ENCODE peak calls at places on chromosomes 4 and X, in ten cellular contexts. One of them, this sample, is unnamed.

GRCh38 chr4:12116009-12116542 is 687.4 kb upstream of the HS3ST1 start:
- DNase-seq in tibial nerve: no peak
- DNase-seq in suprapubic skin: no peak
- DNase-seq in transverse colon: no peak
- DNase-seq in A549: no peak
- DNase-seq in stomach: no peak
- DNase-seq in ovary: no peak
- DNase-seq in H1: no peak
- DNase-seq in sigmoid colon: no peak
- DNase-seq in K562: no peak
- DNase-seq in this sample: no peak

GRCh38 chrX:68083510-68083909 is 349.8 kb downstream of the OPHN1 start:
- DNase-seq in H1: no peak
- DNase-seq in suprapubic skin: no peak
- DNase-seq in ovary: no peak
- DNase-seq in A549: no peak
- DNase-seq in K562: no peak
- DNase-seq in tibial nerve: no peak
- DNase-seq in sigmoid colon: no peak
- DNase-seq in stomach: no peak
- DNase-seq in transverse colon: no peak
- DNase-seq in this sample: no peak

GRCh38 chr4:134024251-134024650 is 177.3 kb downstream of the PABPC4L start:
- DNase-seq in ovary: no peak
- DNase-seq in tibial nerve: no peak
- DNase-seq in K562: no peak
- DNase-seq in transverse colon: no peak
- DNase-seq in H1: no peak
- DNase-seq in suprapubic skin: no peak
- DNase-seq in A549: peak
- DNase-seq in sigmoid colon: no peak
- DNase-seq in stomach: no peak
- DNase-seq in this sample: no peak

GRCh38 chr4:41106081-41106480 is 108.3 kb downstream of the APBB2 start:
- DNase-seq in tibial nerve: no peak
- DNase-seq in sigmoid colon: no peak
- DNase-seq in A549: no peak
- DNase-seq in H1: no peak
- DNase-seq in ovary: no peak
- DNase-seq in suprapubic skin: no peak
- DNase-seq in transverse colon: no peak
- DNase-seq in K562: no peak
- DNase-seq in stomach: no peak
- DNase-seq in this sample: no peak

GRCh38 chr4:5125326-5125725 is 74.0 kb downstream of the STK32B start:
- DNase-seq in stomach: no peak
- DNase-seq in sigmoid colon: no peak
- DNase-seq in tibial nerve: no peak
- DNase-seq in suprapubic skin: no peak
- DNase-seq in H1: no peak
- DNase-seq in K562: no peak
- DNase-seq in A549: no peak
- DNase-seq in ovary: no peak
- DNase-seq in transverse colon: no peak
- DNase-seq in this sample: no peak

GRCh38 chr4:36338973-36339372 is 57.6 kb downstream of the DTHD1 start:
- DNase-seq in transverse colon: no peak
- DNase-seq in stomach: no peak
- DNase-seq in K562: no peak
- DNase-seq in ovary: no peak
- DNase-seq in tibial nerve: no peak
- DNase-seq in H1: no peak
- DNase-seq in suprapubic skin: no peak
- DNase-seq in sigmoid colon: no peak
- DNase-seq in A549: no peak
- DNase-seq in this sample: no peak

GRCh38 chr4:119243868-119244267 is 31.4 kb downstream of the USP53 start:
- DNase-seq in sigmoid colon: no peak
- DNase-seq in ovary: no peak
- DNase-seq in H1: no peak
- DNase-seq in K562: no peak
- DNase-seq in stomach: no peak
- DNase-seq in tibial nerve: no peak
- DNase-seq in suprapubic skin: no peak
- DNase-seq in transverse colon: no peak
- DNase-seq in A549: no peak
- DNase-seq in this sample: no peak

GRCh38 chr4:52894408-52894807 is 32.3 kb downstream of the RASL11B start:
- DNase-seq in suprapubic skin: no peak
- DNase-seq in tibial nerve: no peak
- DNase-seq in ovary: no peak
- DNase-seq in A549: no peak
- DNase-seq in transverse colon: no peak
- DNase-seq in K562: no peak
- DNase-seq in sigmoid colon: no peak
- DNase-seq in stomach: no peak
- DNase-seq in H1: no peak
- DNase-seq in this sample: no peak

GRCh38 chr4:94536649-94537464 is 85.1 kb downstream of the PDLIM5 start:
- DNase-seq in H1: no peak
- DNase-seq in tibial nerve: no peak
- DNase-seq in sigmoid colon: no peak
- DNase-seq in suprapubic skin: no peak
- DNase-seq in stomach: no peak
- DNase-seq in transverse colon: no peak
- DNase-seq in ovary: no peak
- DNase-seq in K562: no peak
- DNase-seq in A549: no peak
- DNase-seq in this sample: no peak

GRCh38 chrX:17606211-17606610 is 131.1 kb upstream of the SCML1 start:
- DNase-seq in K562: no peak
- DNase-seq in suprapubic skin: no peak
- DNase-seq in sigmoid colon: no peak
- DNase-seq in tibial nerve: no peak
- DNase-seq in ovary: no peak
- DNase-seq in stomach: no peak
- DNase-seq in transverse colon: no peak
- DNase-seq in A549: no peak
- DNase-seq in H1: no peak
- DNase-seq in this sample: no peak

GRCh38 chrX:150324035-150324728 is 38.9 kb upstream of the MAMLD1 start:
- DNase-seq in suprapubic skin: no peak
- DNase-seq in A549: peak
- DNase-seq in tibial nerve: no peak
- DNase-seq in sigmoid colon: no peak
- DNase-seq in stomach: no peak
- DNase-seq in ovary: no peak
- DNase-seq in K562: no peak
- DNase-seq in transverse colon: no peak
- DNase-seq in H1: no peak
- DNase-seq in this sample: no peak

GRCh38 chrX:17788439-17788838 is 51.1 kb downstream of the SCML1 start:
- DNase-seq in tibial nerve: peak
- DNase-seq in stomach: peak
- DNase-seq in K562: peak
- DNase-seq in suprapubic skin: no peak
- DNase-seq in A549: peak
- DNase-seq in sigmoid colon: no peak
- DNase-seq in ovary: peak
- DNase-seq in transverse colon: peak
- DNase-seq in H1: peak
- DNase-seq in this sample: no peak

GRCh38 chrX:69285881-69286545 is 120.8 kb upstream of the PJA1 start:
- DNase-seq in suprapubic skin: no peak
- DNase-seq in tibial nerve: peak
- DNase-seq in H1: peak
- DNase-seq in K562: peak
- DNase-seq in ovary: peak
- DNase-seq in stomach: peak
- DNase-seq in A549: peak
- DNase-seq in transverse colon: peak
- DNase-seq in sigmoid colon: peak
- DNase-seq in this sample: no peak

GRCh38 chr4:16212138-16212782 is 14.0 kb downstream of the TAPT1 start:
- DNase-seq in sigmoid colon: no peak
- DNase-seq in K562: no peak
- DNase-seq in H1: no peak
- DNase-seq in suprapubic skin: no peak
- DNase-seq in stomach: no peak
- DNase-seq in A549: no peak
- DNase-seq in tibial nerve: no peak
- DNase-seq in ovary: no peak
- DNase-seq in transverse colon: no peak
- DNase-seq in this sample: no peak

DNA sequence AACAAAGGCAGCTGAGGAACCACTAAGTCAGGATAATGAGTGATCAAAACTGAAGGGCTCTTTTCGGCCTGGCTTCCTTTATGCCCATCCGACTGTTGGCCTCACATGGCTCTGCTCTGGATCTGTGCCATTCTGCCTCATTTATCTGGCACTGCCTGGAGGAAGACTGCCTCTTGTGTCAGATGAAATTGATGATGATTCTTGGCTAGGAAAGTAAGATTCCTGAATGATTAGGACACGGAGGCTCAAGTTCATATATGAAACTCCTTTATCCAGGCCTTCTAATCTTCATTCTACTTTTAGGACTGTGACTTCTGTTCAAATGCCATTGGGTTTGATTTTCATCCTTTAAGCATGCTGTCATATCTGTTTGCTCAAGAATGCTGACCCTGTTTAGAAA is 475.4 kb upstream of the RPS6KA3 start:
- DNase-seq in sigmoid colon: no peak
- DNase-seq in transverse colon: no peak
- DNase-seq in ovary: no peak
- DNase-seq in A549: no peak
- DNase-seq in H1: no peak
- DNase-seq in stomach: no peak
- DNase-seq in tibial nerve: no peak
- DNase-seq in suprapubic skin: no peak
- DNase-seq in K562: no peak
- DNase-seq in this sample: no peak
- TF ChIP-seq EP300 in sigmoid colon: no peak
- TF ChIP-seq EP300 in transverse colon: no peak
- TF ChIP-seq EP300 in ovary: no peak
- TF ChIP-seq EP300 in A549: no peak
- TF ChIP-seq EP300 in H1: no peak
- TF ChIP-seq EP300 in stomach: no peak
- TF ChIP-seq EP300 in tibial nerve: no peak
- TF ChIP-seq EP300 in suprapubic skin: no peak
- TF ChIP-seq EP300 in K562: no peak
- TF ChIP-seq EP300 in this sample: no peak

GRCh38 chr4:185128272-185129119 is 14.6 kb upstream of the SLC25A4 start:
- DNase-seq in transverse colon: peak
- DNase-seq in K562: no peak
- DNase-seq in tibial nerve: no peak
- DNase-seq in A549: peak
- DNase-seq in ovary: peak
- DNase-seq in sigmoid colon: no peak
- DNase-seq in suprapubic skin: no peak
- DNase-seq in stomach: no peak
- DNase-seq in H1: peak
- DNase-seq in this sample: no peak
- TF ChIP-seq EP300 in transverse colon: no peak
- TF ChIP-seq EP300 in K562: no peak
- TF ChIP-seq EP300 in tibial nerve: no peak
- TF ChIP-seq EP300 in A549: no peak
- TF ChIP-seq EP300 in ovary: no peak
- TF ChIP-seq EP300 in sigmoid colon: no peak
- TF ChIP-seq EP300 in suprapubic skin: no peak
- TF ChIP-seq EP300 in stomach: no peak
- TF ChIP-seq EP300 in H1: no peak
- TF ChIP-seq EP300 in this sample: no peak

DNA sequence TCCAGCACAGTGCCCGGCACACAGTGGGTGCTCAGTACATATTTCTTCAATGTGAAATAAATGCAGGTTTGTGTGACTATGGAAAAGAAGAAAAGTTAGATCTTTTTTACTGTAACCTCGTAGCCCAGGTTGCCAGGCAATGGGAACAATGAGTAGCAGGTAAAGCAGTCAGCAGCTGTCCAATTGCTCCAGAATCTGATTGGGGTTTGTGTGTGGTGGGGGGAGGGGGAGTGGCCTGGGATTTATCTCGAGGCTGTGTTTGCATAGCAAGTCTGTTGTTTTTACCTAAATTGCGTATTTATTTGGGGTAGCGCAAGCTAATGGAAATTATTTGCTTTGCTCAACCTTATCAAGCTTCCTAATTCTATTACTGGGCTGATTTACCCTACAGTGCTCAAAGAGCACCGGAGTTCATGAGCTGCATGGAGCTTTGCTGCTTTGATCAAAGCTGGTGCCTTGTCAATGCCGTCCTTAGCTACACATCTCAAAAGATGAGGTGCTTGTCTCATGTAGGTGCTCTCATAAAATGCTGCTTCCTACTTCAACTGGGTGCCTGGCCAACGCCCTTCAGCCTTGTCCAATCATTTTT is 145.0 kb upstream of the DGKK start:
- DNase-seq in tibial nerve: no peak
- DNase-seq in K562: no peak
- DNase-seq in A549: no peak
- DNase-seq in stomach: no peak
- DNase-seq in suprapubic skin: no peak
- DNase-seq in sigmoid colon: no peak
- DNase-seq in H1: no peak
- DNase-seq in ovary: no peak
- DNase-seq in transverse colon: no peak
- DNase-seq in this sample: no peak
- TF ChIP-seq EP300 in tibial nerve: no peak
- TF ChIP-seq EP300 in K562: no peak
- TF ChIP-seq EP300 in A549: no peak
- TF ChIP-seq EP300 in stomach: no peak
- TF ChIP-seq EP300 in suprapubic skin: no peak
- TF ChIP-seq EP300 in sigmoid colon: no peak
- TF ChIP-seq EP300 in H1: no peak
- TF ChIP-seq EP300 in ovary: no peak
- TF ChIP-seq EP300 in transverse colon: no peak
- TF ChIP-seq EP300 in this sample: no peak

DNA sequence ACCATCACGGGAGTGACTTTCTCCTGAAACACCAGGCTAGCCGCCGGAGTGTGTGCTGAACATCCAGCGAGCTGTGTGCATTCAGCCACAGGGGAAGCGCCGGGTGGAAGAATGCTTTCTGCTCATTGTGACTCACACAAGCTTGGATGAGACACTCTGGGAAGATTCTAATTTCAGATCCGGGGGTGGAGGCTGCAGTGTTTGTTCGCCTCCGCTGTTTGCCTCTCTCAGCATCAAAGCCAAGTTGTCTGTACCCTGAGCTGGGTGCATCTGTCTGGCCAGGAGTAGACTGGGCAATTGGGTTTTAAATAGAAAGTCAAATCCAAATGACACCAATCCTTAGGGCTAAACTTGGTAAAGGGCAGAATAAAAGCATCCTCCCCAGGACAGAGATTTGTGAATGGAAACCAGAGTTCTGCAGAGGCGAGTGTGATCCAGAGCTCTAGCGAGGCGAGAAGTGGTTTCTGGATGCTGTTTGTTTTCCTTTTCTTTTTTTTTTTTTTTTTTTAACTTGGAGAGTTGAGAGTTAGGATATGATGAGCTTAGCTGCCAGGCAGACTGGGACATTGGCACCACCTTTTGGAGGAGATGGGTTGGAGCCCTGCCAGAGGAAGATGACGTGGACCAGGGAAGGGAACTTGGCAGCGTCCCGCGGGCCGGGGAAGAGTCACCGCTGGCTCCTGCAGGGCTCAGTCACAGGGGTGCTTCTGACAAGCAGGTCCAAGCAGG is 196.0 kb upstream of the PSAPL1 start:
- DNase-seq in ovary: peak
- DNase-seq in tibial nerve: peak
- DNase-seq in K562: no peak
- DNase-seq in transverse colon: no peak
- DNase-seq in suprapubic skin: no peak
- DNase-seq in stomach: no peak
- DNase-seq in A549: peak
- DNase-seq in sigmoid colon: no peak
- DNase-seq in H1: no peak
- DNase-seq in this sample: no peak
- TF ChIP-seq EP300 in ovary: no peak
- TF ChIP-seq EP300 in tibial nerve: no peak
- TF ChIP-seq EP300 in K562: no peak
- TF ChIP-seq EP300 in transverse colon: no peak
- TF ChIP-seq EP300 in suprapubic skin: no peak
- TF ChIP-seq EP300 in stomach: no peak
- TF ChIP-seq EP300 in A549: no peak
- TF ChIP-seq EP300 in sigmoid colon: no peak
- TF ChIP-seq EP300 in H1: no peak
- TF ChIP-seq EP300 in this sample: no peak